ENCODE peak calls at places on chromosomes 2 and 18, in seven cellular contexts. One of them, this sample, is unnamed.
A peak's percentile ranks its signal among the peaks of the same experiment; 100 is the strongest.

GRCh38 chr18:23618862-23619387 is 32.6 kb upstream of the NPC1 start:
- DNase-seq in heart left ventricle: no peak
- DNase-seq in activated T-helper 1 cell treated with Interleukin-2 at 50 U/mL for 16 hours: no peak
- DNase-seq in naive thymus-derived CD4-positive, alpha-beta T cell: no peak
- DNase-seq in retina: no peak
- DNase-seq in bronchial epithelial cell: peak; percentile 15
- DNase-seq in GF-D8: peak; percentile 59
- DNase-seq in this sample: no peak

GRCh38 chr2:27003857-27004256 is 28.9 kb upstream of the TMEM214 start:
- DNase-seq in heart left ventricle: no peak
- DNase-seq in activated T-helper 1 cell treated with Interleukin-2 at 50 U/mL for 16 hours: no peak
- DNase-seq in naive thymus-derived CD4-positive, alpha-beta T cell: no peak
- DNase-seq in retina: no peak
- DNase-seq in bronchial epithelial cell: peak; percentile 49
- DNase-seq in GF-D8: no peak
- DNase-seq in this sample: no peak

GRCh38 chr2:41600460-41600859 is 447.4 kb upstream of the PKDCC start:
- DNase-seq in heart left ventricle: no peak
- DNase-seq in activated T-helper 1 cell treated with Interleukin-2 at 50 U/mL for 16 hours: no peak
- DNase-seq in naive thymus-derived CD4-positive, alpha-beta T cell: no peak
- DNase-seq in retina: no peak
- DNase-seq in bronchial epithelial cell: no peak
- DNase-seq in GF-D8: no peak
- DNase-seq in this sample: no peak

GRCh38 chr2:117190856-117191255 is 623.6 kb upstream of the DDX18 start:
- DNase-seq in heart left ventricle: no peak
- DNase-seq in activated T-helper 1 cell treated with Interleukin-2 at 50 U/mL for 16 hours: no peak
- DNase-seq in naive thymus-derived CD4-positive, alpha-beta T cell: no peak
- DNase-seq in retina: no peak
- DNase-seq in bronchial epithelial cell: no peak
- DNase-seq in GF-D8: no peak
- DNase-seq in this sample: no peak

GRCh38 chr2:234412726-234413125 is 84.2 kb downstream of the ARL4C start:
- DNase-seq in heart left ventricle: no peak
- DNase-seq in activated T-helper 1 cell treated with Interleukin-2 at 50 U/mL for 16 hours: no peak
- DNase-seq in naive thymus-derived CD4-positive, alpha-beta T cell: no peak
- DNase-seq in retina: no peak
- DNase-seq in bronchial epithelial cell: no peak
- DNase-seq in GF-D8: no peak
- DNase-seq in this sample: no peak

GRCh38 chr2:42342795-42343241 is 18.2 kb downstream of the COX7A2L start:
- DNase-seq in heart left ventricle: no peak
- DNase-seq in activated T-helper 1 cell treated with Interleukin-2 at 50 U/mL for 16 hours: no peak
- DNase-seq in naive thymus-derived CD4-positive, alpha-beta T cell: no peak
- DNase-seq in retina: no peak
- DNase-seq in bronchial epithelial cell: no peak
- DNase-seq in GF-D8: no peak
- DNase-seq in this sample: no peak

GRCh38 chr2:118807668-118808428 is 39.6 kb downstream of the EN1 start:
- DNase-seq in heart left ventricle: no peak
- DNase-seq in activated T-helper 1 cell treated with Interleukin-2 at 50 U/mL for 16 hours: no peak
- DNase-seq in naive thymus-derived CD4-positive, alpha-beta T cell: no peak
- DNase-seq in retina: peak; percentile 58
- DNase-seq in bronchial epithelial cell: no peak
- DNase-seq in GF-D8: no peak
- DNase-seq in this sample: no peak

GRCh38 chr2:191571163-191571769 is 106.7 kb upstream of the NABP1 start:
- DNase-seq in heart left ventricle: no peak
- DNase-seq in activated T-helper 1 cell treated with Interleukin-2 at 50 U/mL for 16 hours: no peak
- DNase-seq in naive thymus-derived CD4-positive, alpha-beta T cell: peak; percentile 57
- DNase-seq in retina: peak; percentile 35
- DNase-seq in bronchial epithelial cell: peak; percentile 66
- DNase-seq in GF-D8: peak; percentile 43
- DNase-seq in this sample: peak; percentile 47

GRCh38 chr2:102258025-102258385 is 53.4 kb upstream of the IL1RL1 start:
- DNase-seq in heart left ventricle: no peak
- DNase-seq in activated T-helper 1 cell treated with Interleukin-2 at 50 U/mL for 16 hours: no peak
- DNase-seq in naive thymus-derived CD4-positive, alpha-beta T cell: no peak
- DNase-seq in retina: no peak
- DNase-seq in bronchial epithelial cell: no peak
- DNase-seq in GF-D8: no peak
- DNase-seq in this sample: no peak

GRCh38 chr2:105592288-105592687 is 152.4 kb upstream of the NCK2 start:
- DNase-seq in heart left ventricle: no peak
- DNase-seq in activated T-helper 1 cell treated with Interleukin-2 at 50 U/mL for 16 hours: no peak
- DNase-seq in naive thymus-derived CD4-positive, alpha-beta T cell: no peak
- DNase-seq in retina: no peak
- DNase-seq in bronchial epithelial cell: no peak
- DNase-seq in GF-D8: no peak
- DNase-seq in this sample: no peak

GRCh38 chr2:166996465-166996864 is 108.2 kb downstream of the XIRP2 start:
- DNase-seq in heart left ventricle: no peak
- DNase-seq in activated T-helper 1 cell treated with Interleukin-2 at 50 U/mL for 16 hours: no peak
- DNase-seq in naive thymus-derived CD4-positive, alpha-beta T cell: no peak
- DNase-seq in retina: no peak
- DNase-seq in bronchial epithelial cell: no peak
- DNase-seq in GF-D8: no peak
- DNase-seq in this sample: no peak

GRCh38 chr18:9653390-9653789 is 39.0 kb upstream of the PPP4R1 start:
- DNase-seq in heart left ventricle: peak; percentile 44
- DNase-seq in activated T-helper 1 cell treated with Interleukin-2 at 50 U/mL for 16 hours: no peak
- DNase-seq in naive thymus-derived CD4-positive, alpha-beta T cell: no peak
- DNase-seq in retina: no peak
- DNase-seq in bronchial epithelial cell: no peak
- DNase-seq in GF-D8: no peak
- DNase-seq in this sample: no peak

GRCh38 chr2:113854970-113855740 is 34.7 kb upstream of the ACTR3 start:
- DNase-seq in heart left ventricle: no peak
- DNase-seq in activated T-helper 1 cell treated with Interleukin-2 at 50 U/mL for 16 hours: no peak
- DNase-seq in naive thymus-derived CD4-positive, alpha-beta T cell: no peak
- DNase-seq in retina: no peak
- DNase-seq in bronchial epithelial cell: no peak
- DNase-seq in GF-D8: peak; percentile 58
- DNase-seq in this sample: no peak

GRCh38 chr2:217301142-217301541 is 441.3 kb upstream of the TNP1 start:
- DNase-seq in heart left ventricle: peak; percentile 36
- DNase-seq in activated T-helper 1 cell treated with Interleukin-2 at 50 U/mL for 16 hours: no peak
- DNase-seq in naive thymus-derived CD4-positive, alpha-beta T cell: no peak
- DNase-seq in retina: no peak
- DNase-seq in bronchial epithelial cell: no peak
- DNase-seq in GF-D8: no peak
- DNase-seq in this sample: no peak

GRCh38 chr2:226652388-226652787 is 147.2 kb downstream of the IRS1 start:
- DNase-seq in heart left ventricle: no peak
- DNase-seq in activated T-helper 1 cell treated with Interleukin-2 at 50 U/mL for 16 hours: no peak
- DNase-seq in naive thymus-derived CD4-positive, alpha-beta T cell: no peak
- DNase-seq in retina: no peak
- DNase-seq in bronchial epithelial cell: peak; percentile 94
- DNase-seq in GF-D8: no peak
- DNase-seq in this sample: no peak

GRCh38 chr2:176391020-176391419 is 121.8 kb downstream of the MTX2 start:
- DNase-seq in heart left ventricle: no peak
- DNase-seq in activated T-helper 1 cell treated with Interleukin-2 at 50 U/mL for 16 hours: no peak
- DNase-seq in naive thymus-derived CD4-positive, alpha-beta T cell: no peak
- DNase-seq in retina: no peak
- DNase-seq in bronchial epithelial cell: no peak
- DNase-seq in GF-D8: no peak
- DNase-seq in this sample: no peak

GRCh38 chr18:11251891-11252270 is 102.5 kb upstream of the PIEZO2 start:
- DNase-seq in heart left ventricle: no peak
- DNase-seq in activated T-helper 1 cell treated with Interleukin-2 at 50 U/mL for 16 hours: no peak
- DNase-seq in naive thymus-derived CD4-positive, alpha-beta T cell: no peak
- DNase-seq in retina: no peak
- DNase-seq in bronchial epithelial cell: no peak
- DNase-seq in GF-D8: no peak
- DNase-seq in this sample: no peak

GRCh38 chr2:54103454-54104314 is 11.7 kb upstream of the ACYP2 start:
- DNase-seq in heart left ventricle: peak; percentile 52
- DNase-seq in activated T-helper 1 cell treated with Interleukin-2 at 50 U/mL for 16 hours: peak; percentile 20
- DNase-seq in naive thymus-derived CD4-positive, alpha-beta T cell: no peak
- DNase-seq in retina: no peak
- DNase-seq in bronchial epithelial cell: peak; percentile 93
- DNase-seq in GF-D8: no peak
- DNase-seq in this sample: peak; percentile 30

GRCh38 chr2:30629866-30630265 is 177.4 kb downstream of the CAPN13 start:
- DNase-seq in heart left ventricle: no peak
- DNase-seq in activated T-helper 1 cell treated with Interleukin-2 at 50 U/mL for 16 hours: no peak
- DNase-seq in naive thymus-derived CD4-positive, alpha-beta T cell: no peak
- DNase-seq in retina: no peak
- DNase-seq in bronchial epithelial cell: peak; percentile 58
- DNase-seq in GF-D8: no peak
- DNase-seq in this sample: no peak

GRCh38 chr2:203533696-203534471 is 1.2 kb downstream of the RAPH1 start:
- DNase-seq in heart left ventricle: no peak
- DNase-seq in activated T-helper 1 cell treated with Interleukin-2 at 50 U/mL for 16 hours: no peak
- DNase-seq in naive thymus-derived CD4-positive, alpha-beta T cell: no peak
- DNase-seq in retina: peak; percentile 41
- DNase-seq in bronchial epithelial cell: peak; percentile 66
- DNase-seq in GF-D8: no peak
- DNase-seq in this sample: peak; percentile 54

GRCh38 chr18:47745227-47745626 is 185.2 kb downstream of the SMAD2 start:
- DNase-seq in heart left ventricle: no peak
- DNase-seq in activated T-helper 1 cell treated with Interleukin-2 at 50 U/mL for 16 hours: no peak
- DNase-seq in naive thymus-derived CD4-positive, alpha-beta T cell: no peak
- DNase-seq in retina: no peak
- DNase-seq in bronchial epithelial cell: no peak
- DNase-seq in GF-D8: no peak
- DNase-seq in this sample: no peak

GRCh38 chr18:31498450-31499156 is 626 bp downstream of the DSG2 start:
- DNase-seq in heart left ventricle: no peak
- DNase-seq in activated T-helper 1 cell treated with Interleukin-2 at 50 U/mL for 16 hours: no peak
- DNase-seq in naive thymus-derived CD4-positive, alpha-beta T cell: no peak
- DNase-seq in retina: no peak
- DNase-seq in bronchial epithelial cell: peak; percentile 50
- DNase-seq in GF-D8: no peak
- DNase-seq in this sample: no peak

GRCh38 chr2:177338177-177338721 is 54.3 kb upstream of the AGPS start:
- DNase-seq in heart left ventricle: no peak
- DNase-seq in activated T-helper 1 cell treated with Interleukin-2 at 50 U/mL for 16 hours: no peak
- DNase-seq in naive thymus-derived CD4-positive, alpha-beta T cell: no peak
- DNase-seq in retina: no peak
- DNase-seq in bronchial epithelial cell: peak; percentile 91
- DNase-seq in GF-D8: no peak
- DNase-seq in this sample: no peak

GRCh38 chr2:10909050-10909995 is 2.4 kb upstream of the KCNF1 start:
- DNase-seq in heart left ventricle: no peak
- DNase-seq in activated T-helper 1 cell treated with Interleukin-2 at 50 U/mL for 16 hours: no peak
- DNase-seq in naive thymus-derived CD4-positive, alpha-beta T cell: no peak
- DNase-seq in retina: peak; percentile 64
- DNase-seq in bronchial epithelial cell: no peak
- DNase-seq in GF-D8: no peak
- DNase-seq in this sample: no peak

GRCh38 chr2:28543316-28544068 is 47.6 kb downstream of the PLB1 start:
- DNase-seq in heart left ventricle: no peak
- DNase-seq in activated T-helper 1 cell treated with Interleukin-2 at 50 U/mL for 16 hours: no peak
- DNase-seq in naive thymus-derived CD4-positive, alpha-beta T cell: no peak
- DNase-seq in retina: no peak
- DNase-seq in bronchial epithelial cell: no peak
- DNase-seq in GF-D8: no peak
- DNase-seq in this sample: no peak

GRCh38 chr2:137924019-137924418 is 40.3 kb upstream of the HNMT start:
- DNase-seq in heart left ventricle: no peak
- DNase-seq in activated T-helper 1 cell treated with Interleukin-2 at 50 U/mL for 16 hours: no peak
- DNase-seq in naive thymus-derived CD4-positive, alpha-beta T cell: no peak
- DNase-seq in retina: no peak
- DNase-seq in bronchial epithelial cell: no peak
- DNase-seq in GF-D8: no peak
- DNase-seq in this sample: no peak

GRCh38 chr18:23281626-23282436 is 146.5 kb downstream of the CABLES1 start:
- DNase-seq in heart left ventricle: no peak
- DNase-seq in activated T-helper 1 cell treated with Interleukin-2 at 50 U/mL for 16 hours: no peak
- DNase-seq in naive thymus-derived CD4-positive, alpha-beta T cell: no peak
- DNase-seq in retina: peak; percentile 38
- DNase-seq in bronchial epithelial cell: peak; percentile 92
- DNase-seq in GF-D8: no peak
- DNase-seq in this sample: no peak

GRCh38 chr2:187349328-187349944 is 98.6 kb downstream of the CALCRL start:
- DNase-seq in heart left ventricle: no peak
- DNase-seq in activated T-helper 1 cell treated with Interleukin-2 at 50 U/mL for 16 hours: no peak
- DNase-seq in naive thymus-derived CD4-positive, alpha-beta T cell: no peak
- DNase-seq in retina: no peak
- DNase-seq in bronchial epithelial cell: peak; percentile 61
- DNase-seq in GF-D8: no peak
- DNase-seq in this sample: no peak

GRCh38 chr2:185628985-185629384 is 109.6 kb upstream of the FSIP2 start:
- DNase-seq in heart left ventricle: no peak
- DNase-seq in activated T-helper 1 cell treated with Interleukin-2 at 50 U/mL for 16 hours: no peak
- DNase-seq in naive thymus-derived CD4-positive, alpha-beta T cell: no peak
- DNase-seq in retina: no peak
- DNase-seq in bronchial epithelial cell: peak; percentile 4
- DNase-seq in GF-D8: no peak
- DNase-seq in this sample: no peak

GRCh38 chr2:45651415-45652089 is at the start of gene PRKCE:
- DNase-seq in heart left ventricle: peak; percentile 69
- DNase-seq in activated T-helper 1 cell treated with Interleukin-2 at 50 U/mL for 16 hours: peak; percentile 32
- DNase-seq in naive thymus-derived CD4-positive, alpha-beta T cell: peak; percentile 54
- DNase-seq in retina: peak; percentile 73
- DNase-seq in bronchial epithelial cell: no peak
- DNase-seq in GF-D8: no peak
- DNase-seq in this sample: peak; percentile 72

GRCh38 chr2:172555522-172556283 is at the start of gene PDK1:
- DNase-seq in heart left ventricle: peak; percentile 92
- DNase-seq in activated T-helper 1 cell treated with Interleukin-2 at 50 U/mL for 16 hours: peak; percentile 88
- DNase-seq in naive thymus-derived CD4-positive, alpha-beta T cell: peak; percentile 89
- DNase-seq in retina: peak; percentile 97
- DNase-seq in bronchial epithelial cell: peak; percentile 74
- DNase-seq in GF-D8: peak; percentile 87
- DNase-seq in this sample: peak; percentile 92

GRCh38 chr18:23302852-23303527 is 150.1 kb upstream of the RIOK3 start:
- DNase-seq in heart left ventricle: no peak
- DNase-seq in activated T-helper 1 cell treated with Interleukin-2 at 50 U/mL for 16 hours: no peak
- DNase-seq in naive thymus-derived CD4-positive, alpha-beta T cell: no peak
- DNase-seq in retina: no peak
- DNase-seq in bronchial epithelial cell: peak; percentile 69
- DNase-seq in GF-D8: no peak
- DNase-seq in this sample: no peak

GRCh38 chr18:21769206-21769605 is 28.6 kb downstream of the MIB1 start:
- DNase-seq in heart left ventricle: no peak
- DNase-seq in activated T-helper 1 cell treated with Interleukin-2 at 50 U/mL for 16 hours: no peak
- DNase-seq in naive thymus-derived CD4-positive, alpha-beta T cell: no peak
- DNase-seq in retina: no peak
- DNase-seq in bronchial epithelial cell: no peak
- DNase-seq in GF-D8: no peak
- DNase-seq in this sample: no peak

GRCh38 chr2:100938031-100939026 is 63.8 kb upstream of the RPL31 start:
- DNase-seq in heart left ventricle: no peak
- DNase-seq in activated T-helper 1 cell treated with Interleukin-2 at 50 U/mL for 16 hours: no peak
- DNase-seq in naive thymus-derived CD4-positive, alpha-beta T cell: no peak
- DNase-seq in retina: no peak
- DNase-seq in bronchial epithelial cell: no peak
- DNase-seq in GF-D8: no peak
- DNase-seq in this sample: no peak

GRCh38 chr2:165952600-165953210 is 871 bp downstream of the TTC21B start:
- DNase-seq in heart left ventricle: no peak
- DNase-seq in activated T-helper 1 cell treated with Interleukin-2 at 50 U/mL for 16 hours: no peak
- DNase-seq in naive thymus-derived CD4-positive, alpha-beta T cell: no peak
- DNase-seq in retina: no peak
- DNase-seq in bronchial epithelial cell: peak; percentile 51
- DNase-seq in GF-D8: no peak
- DNase-seq in this sample: no peak

GRCh38 chr18:46333371-46334199 is 229.4 kb downstream of the HAUS1 start:
- DNase-seq in heart left ventricle: peak; percentile 41
- DNase-seq in activated T-helper 1 cell treated with Interleukin-2 at 50 U/mL for 16 hours: no peak
- DNase-seq in naive thymus-derived CD4-positive, alpha-beta T cell: no peak
- DNase-seq in retina: peak; percentile 92
- DNase-seq in bronchial epithelial cell: peak; percentile 17
- DNase-seq in GF-D8: no peak
- DNase-seq in this sample: no peak

GRCh38 chr2:239819974-239820555 is 205.1 kb downstream of the NDUFA10 start:
- DNase-seq in heart left ventricle: peak; percentile 32
- DNase-seq in activated T-helper 1 cell treated with Interleukin-2 at 50 U/mL for 16 hours: no peak
- DNase-seq in naive thymus-derived CD4-positive, alpha-beta T cell: no peak
- DNase-seq in retina: no peak
- DNase-seq in bronchial epithelial cell: peak; percentile 4
- DNase-seq in GF-D8: no peak
- DNase-seq in this sample: no peak

GRCh38 chr18:58532298-58532697 is 96.6 kb downstream of the ALPK2 start:
- DNase-seq in heart left ventricle: peak; percentile 45
- DNase-seq in activated T-helper 1 cell treated with Interleukin-2 at 50 U/mL for 16 hours: no peak
- DNase-seq in naive thymus-derived CD4-positive, alpha-beta T cell: no peak
- DNase-seq in retina: no peak
- DNase-seq in bronchial epithelial cell: peak; percentile 29
- DNase-seq in GF-D8: no peak
- DNase-seq in this sample: no peak

This sample was measured in CD4-positive, alpha-beta memory T cell.